ENCODE peak calls at places on chromosomes 2 and 18, in ten cellular contexts. One of them, this sample, is unnamed.

GRCh38 chr2:77086478-77086877 is 435.7 kb downstream of the LRRTM4 start:
- DNase-seq in coronary artery: no peak
- DNase-seq in glutamatergic neuron: no peak
- DNase-seq in type B pancreatic cell: no peak
- DNase-seq in lower lobe of right lung: no peak
- DNase-seq in astrocyte: no peak
- DNase-seq in dorsolateral prefrontal cortex: no peak
- DNase-seq in osteocyte: no peak
- DNase-seq in right atrium auricular region: no peak
- DNase-seq in upper lobe of left lung: no peak
- DNase-seq in this sample: no peak

GRCh38 chr18:51711298-51711889 is 513.9 kb upstream of the MEX3C start:
- DNase-seq in coronary artery: no peak
- DNase-seq in glutamatergic neuron: no peak
- DNase-seq in type B pancreatic cell: no peak
- DNase-seq in lower lobe of right lung: no peak
- DNase-seq in astrocyte: no peak
- DNase-seq in dorsolateral prefrontal cortex: no peak
- DNase-seq in osteocyte: no peak
- DNase-seq in right atrium auricular region: no peak
- DNase-seq in upper lobe of left lung: no peak
- DNase-seq in this sample: no peak

GRCh38 chr2:217897816-217898806 is 104.7 kb downstream of the TNS1 start:
- DNase-seq in coronary artery: no peak
- DNase-seq in glutamatergic neuron: no peak
- DNase-seq in type B pancreatic cell: no peak
- DNase-seq in lower lobe of right lung: peak
- DNase-seq in astrocyte: no peak
- DNase-seq in dorsolateral prefrontal cortex: no peak
- DNase-seq in osteocyte: no peak
- DNase-seq in right atrium auricular region: no peak
- DNase-seq in upper lobe of left lung: peak
- DNase-seq in this sample: peak

GRCh38 chr2:172972005-172972619 is 103.5 kb upstream of the MAP3K20 start:
- DNase-seq in coronary artery: no peak
- DNase-seq in glutamatergic neuron: peak
- DNase-seq in type B pancreatic cell: no peak
- DNase-seq in lower lobe of right lung: peak
- DNase-seq in astrocyte: no peak
- DNase-seq in dorsolateral prefrontal cortex: no peak
- DNase-seq in osteocyte: no peak
- DNase-seq in right atrium auricular region: no peak
- DNase-seq in upper lobe of left lung: peak
- DNase-seq in this sample: no peak

GRCh38 chr2:33581857-33582256 is 17.2 kb downstream of the FAM98A start:
- DNase-seq in coronary artery: no peak
- DNase-seq in glutamatergic neuron: no peak
- DNase-seq in type B pancreatic cell: no peak
- DNase-seq in lower lobe of right lung: no peak
- DNase-seq in astrocyte: no peak
- DNase-seq in dorsolateral prefrontal cortex: no peak
- DNase-seq in osteocyte: no peak
- DNase-seq in right atrium auricular region: no peak
- DNase-seq in upper lobe of left lung: no peak
- DNase-seq in this sample: no peak

GRCh38 chr2:88885679-88886402 is 194.4 kb downstream of the RPIA start:
- DNase-seq in coronary artery: no peak
- DNase-seq in glutamatergic neuron: no peak
- DNase-seq in type B pancreatic cell: no peak
- DNase-seq in lower lobe of right lung: no peak
- DNase-seq in astrocyte: no peak
- DNase-seq in dorsolateral prefrontal cortex: no peak
- DNase-seq in osteocyte: no peak
- DNase-seq in right atrium auricular region: no peak
- DNase-seq in upper lobe of left lung: no peak
- DNase-seq in this sample: no peak

GRCh38 chr2:231685349-231686191 is 22.8 kb upstream of the PTMA start:
- DNase-seq in coronary artery: no peak
- DNase-seq in glutamatergic neuron: no peak
- DNase-seq in type B pancreatic cell: no peak
- DNase-seq in lower lobe of right lung: no peak
- DNase-seq in astrocyte: no peak
- DNase-seq in dorsolateral prefrontal cortex: peak
- DNase-seq in osteocyte: no peak
- DNase-seq in right atrium auricular region: no peak
- DNase-seq in upper lobe of left lung: no peak
- DNase-seq in this sample: no peak

GRCh38 chr2:18154812-18155211 is 276.3 kb downstream of the KCNS3 start:
- DNase-seq in coronary artery: no peak
- DNase-seq in glutamatergic neuron: no peak
- DNase-seq in type B pancreatic cell: no peak
- DNase-seq in lower lobe of right lung: no peak
- DNase-seq in astrocyte: peak
- DNase-seq in dorsolateral prefrontal cortex: no peak
- DNase-seq in osteocyte: no peak
- DNase-seq in right atrium auricular region: no peak
- DNase-seq in upper lobe of left lung: no peak
- DNase-seq in this sample: no peak

GRCh38 chr2:124804014-124804940 is 779.2 kb downstream of the CNTNAP5 start:
- DNase-seq in coronary artery: no peak
- DNase-seq in glutamatergic neuron: no peak
- DNase-seq in type B pancreatic cell: no peak
- DNase-seq in lower lobe of right lung: no peak
- DNase-seq in astrocyte: no peak
- DNase-seq in dorsolateral prefrontal cortex: no peak
- DNase-seq in osteocyte: no peak
- DNase-seq in right atrium auricular region: no peak
- DNase-seq in upper lobe of left lung: no peak
- DNase-seq in this sample: no peak
- TF ChIP-seq CTCF in coronary artery: no peak
- TF ChIP-seq CTCF in glutamatergic neuron: peak
- TF ChIP-seq CTCF in type B pancreatic cell: peak
- TF ChIP-seq CTCF in lower lobe of right lung: peak
- TF ChIP-seq CTCF in astrocyte: peak
- TF ChIP-seq CTCF in dorsolateral prefrontal cortex: peak
- TF ChIP-seq CTCF in osteocyte: peak
- TF ChIP-seq CTCF in right atrium auricular region: peak
- TF ChIP-seq CTCF in upper lobe of left lung: peak
- TF ChIP-seq CTCF in this sample: peak

GRCh38 chr2:6917071-6917760 is at the start of gene RNF144A:
- DNase-seq in coronary artery: no peak
- DNase-seq in glutamatergic neuron: peak
- DNase-seq in type B pancreatic cell: peak
- DNase-seq in lower lobe of right lung: peak
- DNase-seq in astrocyte: no peak
- DNase-seq in dorsolateral prefrontal cortex: no peak
- DNase-seq in osteocyte: peak
- DNase-seq in right atrium auricular region: no peak
- DNase-seq in upper lobe of left lung: peak
- DNase-seq in this sample: no peak
- TF ChIP-seq CTCF in coronary artery: no peak
- TF ChIP-seq CTCF in glutamatergic neuron: peak
- TF ChIP-seq CTCF in type B pancreatic cell: peak
- TF ChIP-seq CTCF in lower lobe of right lung: peak
- TF ChIP-seq CTCF in astrocyte: peak
- TF ChIP-seq CTCF in dorsolateral prefrontal cortex: peak
- TF ChIP-seq CTCF in osteocyte: peak
- TF ChIP-seq CTCF in right atrium auricular region: peak
- TF ChIP-seq CTCF in upper lobe of left lung: peak
- TF ChIP-seq CTCF in this sample: peak

GRCh38 chr2:219500135-219500534 is 1.4 kb downstream of the GMPPA start:
- DNase-seq in coronary artery: no peak
- DNase-seq in glutamatergic neuron: no peak
- DNase-seq in type B pancreatic cell: no peak
- DNase-seq in lower lobe of right lung: no peak
- DNase-seq in astrocyte: peak
- DNase-seq in dorsolateral prefrontal cortex: no peak
- DNase-seq in osteocyte: no peak
- DNase-seq in right atrium auricular region: no peak
- DNase-seq in upper lobe of left lung: no peak
- DNase-seq in this sample: no peak
- TF ChIP-seq CTCF in coronary artery: no peak
- TF ChIP-seq CTCF in glutamatergic neuron: no peak
- TF ChIP-seq CTCF in type B pancreatic cell: peak
- TF ChIP-seq CTCF in lower lobe of right lung: no peak
- TF ChIP-seq CTCF in astrocyte: no peak
- TF ChIP-seq CTCF in dorsolateral prefrontal cortex: no peak
- TF ChIP-seq CTCF in osteocyte: peak
- TF ChIP-seq CTCF in right atrium auricular region: no peak
- TF ChIP-seq CTCF in upper lobe of left lung: no peak
- TF ChIP-seq CTCF in this sample: peak

GRCh38 chr18:31478688-31479087 is 19.3 kb upstream of the DSG2 start:
- DNase-seq in coronary artery: no peak
- DNase-seq in glutamatergic neuron: no peak
- DNase-seq in type B pancreatic cell: no peak
- DNase-seq in lower lobe of right lung: no peak
- DNase-seq in astrocyte: no peak
- DNase-seq in dorsolateral prefrontal cortex: no peak
- DNase-seq in osteocyte: no peak
- DNase-seq in right atrium auricular region: no peak
- DNase-seq in upper lobe of left lung: no peak
- DNase-seq in this sample: no peak
- TF ChIP-seq CTCF in coronary artery: no peak
- TF ChIP-seq CTCF in glutamatergic neuron: no peak
- TF ChIP-seq CTCF in type B pancreatic cell: no peak
- TF ChIP-seq CTCF in lower lobe of right lung: no peak
- TF ChIP-seq CTCF in astrocyte: no peak
- TF ChIP-seq CTCF in dorsolateral prefrontal cortex: no peak
- TF ChIP-seq CTCF in osteocyte: no peak
- TF ChIP-seq CTCF in right atrium auricular region: no peak
- TF ChIP-seq CTCF in upper lobe of left lung: no peak
- TF ChIP-seq CTCF in this sample: no peak

DNA sequence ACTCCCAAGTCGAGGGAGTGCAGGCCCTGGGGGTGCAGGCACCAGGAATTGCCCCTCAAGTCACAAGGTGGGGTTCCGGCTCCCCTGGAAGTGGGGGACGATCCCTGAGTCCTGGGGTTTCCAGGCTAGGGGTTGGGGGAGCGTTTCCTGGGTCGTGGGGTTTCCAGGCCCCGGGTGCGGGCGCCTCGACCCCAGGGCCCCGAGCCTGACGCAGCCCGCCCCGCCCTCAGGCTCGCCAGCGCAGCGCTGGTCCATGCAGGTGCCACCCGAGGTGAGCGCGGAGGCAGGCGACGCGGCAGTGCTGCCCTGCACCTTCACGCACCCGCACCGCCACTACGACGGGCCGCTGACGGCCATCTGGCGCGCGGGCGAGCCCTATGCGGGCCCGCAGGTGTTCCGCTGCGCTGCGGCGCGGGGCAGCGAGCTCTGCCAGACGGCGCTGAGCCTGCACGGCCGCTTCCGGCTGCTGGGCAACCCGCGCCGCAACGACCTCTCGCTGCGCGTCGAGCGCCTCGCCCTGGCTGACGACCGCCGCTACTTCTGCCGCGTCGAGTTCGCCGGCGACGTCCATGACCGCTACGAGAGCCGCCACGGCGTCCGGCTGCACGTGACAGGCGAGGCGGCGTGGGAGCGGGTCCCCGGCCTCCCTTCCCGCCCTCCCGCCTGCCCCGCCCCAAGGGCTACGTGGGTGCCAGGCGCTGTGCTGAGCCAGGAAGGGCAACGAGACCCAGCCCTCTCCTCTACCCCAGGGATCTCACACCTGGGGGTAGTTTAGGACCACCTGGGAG is 12.0 kb downstream of the SIGLEC15 start:
- DNase-seq in coronary artery: no peak
- DNase-seq in glutamatergic neuron: peak
- DNase-seq in type B pancreatic cell: no peak
- DNase-seq in lower lobe of right lung: peak
- DNase-seq in astrocyte: peak
- DNase-seq in dorsolateral prefrontal cortex: no peak
- DNase-seq in osteocyte: no peak
- DNase-seq in right atrium auricular region: no peak
- DNase-seq in upper lobe of left lung: peak
- DNase-seq in this sample: no peak
- TF ChIP-seq CTCF in coronary artery: peak
- TF ChIP-seq CTCF in glutamatergic neuron: no peak
- TF ChIP-seq CTCF in type B pancreatic cell: peak
- TF ChIP-seq CTCF in lower lobe of right lung: peak
- TF ChIP-seq CTCF in astrocyte: no peak
- TF ChIP-seq CTCF in dorsolateral prefrontal cortex: no peak
- TF ChIP-seq CTCF in osteocyte: peak
- TF ChIP-seq CTCF in right atrium auricular region: peak
- TF ChIP-seq CTCF in upper lobe of left lung: peak
- TF ChIP-seq CTCF in this sample: peak

DNA sequence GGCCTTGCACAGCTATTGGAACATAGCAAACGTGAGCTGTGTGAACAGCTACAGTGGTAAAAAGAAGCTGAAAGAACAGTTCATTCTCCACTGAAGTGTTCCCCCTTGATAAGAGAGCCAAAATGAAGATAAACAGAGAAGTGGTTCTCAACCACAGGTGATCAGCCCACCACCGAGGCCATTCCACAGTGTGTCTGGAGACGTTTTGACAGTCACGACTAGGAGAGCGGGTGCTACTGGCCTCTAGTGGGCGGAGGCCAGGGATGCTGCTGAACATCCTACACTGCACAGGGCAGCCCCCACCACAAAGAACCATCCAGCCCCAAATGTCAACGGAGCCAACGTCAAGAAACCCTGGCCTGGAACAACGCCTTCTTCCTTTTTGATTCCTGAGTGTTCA is 38.4 kb downstream of the ADCY3 start:
- DNase-seq in coronary artery: no peak
- DNase-seq in glutamatergic neuron: no peak
- DNase-seq in type B pancreatic cell: no peak
- DNase-seq in lower lobe of right lung: no peak
- DNase-seq in astrocyte: no peak
- DNase-seq in dorsolateral prefrontal cortex: no peak
- DNase-seq in osteocyte: no peak
- DNase-seq in right atrium auricular region: no peak
- DNase-seq in upper lobe of left lung: no peak
- DNase-seq in this sample: no peak
- TF ChIP-seq CTCF in coronary artery: no peak
- TF ChIP-seq CTCF in glutamatergic neuron: no peak
- TF ChIP-seq CTCF in type B pancreatic cell: no peak
- TF ChIP-seq CTCF in lower lobe of right lung: no peak
- TF ChIP-seq CTCF in astrocyte: no peak
- TF ChIP-seq CTCF in dorsolateral prefrontal cortex: peak
- TF ChIP-seq CTCF in osteocyte: no peak
- TF ChIP-seq CTCF in right atrium auricular region: no peak
- TF ChIP-seq CTCF in upper lobe of left lung: no peak
- TF ChIP-seq CTCF in this sample: peak

This sample was measured in chondrocyte.